ENCODE peak calls at places on chromosomes 6 and 20, in ten cellular contexts. One of them, this sample, is unnamed.
A peak's percentile ranks its signal among the peaks of the same experiment; 100 is the strongest.

GRCh38 chr6:351867-352289 is 39.7 kb upstream of the IRF4 start:
- DNase-seq in GM12865: no peak
- DNase-seq in SK-N-SH: no peak
- DNase-seq in hepatocyte: no peak
- DNase-seq in gastrocnemius medialis: no peak
- DNase-seq in suprapubic skin: no peak
- DNase-seq in left ventricle myocardium inferior: no peak
- DNase-seq in cardiac fibroblast: no peak
- DNase-seq in testis: no peak
- DNase-seq in tibial artery: no peak
- DNase-seq in this sample: no peak

GRCh38 chr20:47576516-47577033 is 74.9 kb downstream of the NCOA3 start:
- DNase-seq in SK-N-SH: peak; percentile 72
- DNase-seq in testis: peak; percentile 28
- DNase-seq in hepatocyte: peak; percentile 79
- DNase-seq in tibial artery: peak; percentile 57
- DNase-seq in gastrocnemius medialis: peak; percentile 34
- DNase-seq in GM12865: peak; percentile 68
- DNase-seq in cardiac fibroblast: peak; percentile 88
- DNase-seq in suprapubic skin: no peak
- DNase-seq in left ventricle myocardium inferior: peak; percentile 42
- DNase-seq in this sample: no peak

GRCh38 chr6:141562181-141562800 is 570.4 kb upstream of the GJE1 start:
- DNase-seq in left ventricle myocardium inferior: peak; percentile 29
- DNase-seq in gastrocnemius medialis: no peak
- DNase-seq in cardiac fibroblast: no peak
- DNase-seq in SK-N-SH: peak; percentile 2
- DNase-seq in suprapubic skin: peak; percentile 53
- DNase-seq in tibial artery: no peak
- DNase-seq in testis: peak; percentile 25
- DNase-seq in hepatocyte: peak; percentile 8
- DNase-seq in GM12865: peak; percentile 9
- DNase-seq in this sample: peak; percentile 19

GRCh38 chr6:137680678-137681346 is 186.2 kb upstream of the TNFAIP3 start:
- DNase-seq in GM12865: peak; percentile 60
- DNase-seq in testis: no peak
- DNase-seq in SK-N-SH: no peak
- DNase-seq in tibial artery: no peak
- DNase-seq in cardiac fibroblast: peak; percentile 53
- DNase-seq in gastrocnemius medialis: no peak
- DNase-seq in suprapubic skin: no peak
- DNase-seq in hepatocyte: no peak
- DNase-seq in left ventricle myocardium inferior: no peak
- DNase-seq in this sample: no peak

GRCh38 chr6:156154896-156155295 is 622.3 kb upstream of the ARID1B start:
- DNase-seq in gastrocnemius medialis: no peak
- DNase-seq in tibial artery: no peak
- DNase-seq in GM12865: no peak
- DNase-seq in left ventricle myocardium inferior: no peak
- DNase-seq in hepatocyte: no peak
- DNase-seq in SK-N-SH: no peak
- DNase-seq in cardiac fibroblast: no peak
- DNase-seq in testis: no peak
- DNase-seq in suprapubic skin: no peak
- DNase-seq in this sample: no peak

GRCh38 chr6:45445749-45446454 is 68.2 kb upstream of the SUPT3H start:
- DNase-seq in testis: peak; percentile 20
- DNase-seq in tibial artery: peak; percentile 80
- DNase-seq in suprapubic skin: peak; percentile 70
- DNase-seq in hepatocyte: peak; percentile 91
- DNase-seq in SK-N-SH: peak; percentile 1
- DNase-seq in GM12865: peak; percentile 6
- DNase-seq in cardiac fibroblast: peak; percentile 99
- DNase-seq in left ventricle myocardium inferior: peak; percentile 59
- DNase-seq in gastrocnemius medialis: peak; percentile 73
- DNase-seq in this sample: peak; percentile 59

GRCh38 chr6:143940011-143940597 is 68.0 kb downstream of the PLAGL1 start:
- DNase-seq in left ventricle myocardium inferior: no peak
- DNase-seq in GM12865: peak; percentile 84
- DNase-seq in SK-N-SH: peak; percentile 63
- DNase-seq in cardiac fibroblast: peak; percentile 64
- DNase-seq in gastrocnemius medialis: no peak
- DNase-seq in hepatocyte: peak; percentile 73
- DNase-seq in tibial artery: no peak
- DNase-seq in testis: peak; percentile 40
- DNase-seq in suprapubic skin: no peak
- DNase-seq in this sample: no peak

GRCh38 chr6:25582101-25582500 is 69.9 kb upstream of the SCGN start:
- DNase-seq in gastrocnemius medialis: no peak
- DNase-seq in left ventricle myocardium inferior: no peak
- DNase-seq in hepatocyte: peak; percentile 30
- DNase-seq in GM12865: no peak
- DNase-seq in testis: no peak
- DNase-seq in suprapubic skin: no peak
- DNase-seq in cardiac fibroblast: no peak
- DNase-seq in SK-N-SH: no peak
- DNase-seq in tibial artery: no peak
- DNase-seq in this sample: no peak

GRCh38 chr6:112332274-112332673 is 14.9 kb upstream of the RFPL4B start:
- DNase-seq in tibial artery: no peak
- DNase-seq in gastrocnemius medialis: no peak
- DNase-seq in testis: no peak
- DNase-seq in left ventricle myocardium inferior: no peak
- DNase-seq in SK-N-SH: no peak
- DNase-seq in suprapubic skin: no peak
- DNase-seq in hepatocyte: no peak
- DNase-seq in GM12865: no peak
- DNase-seq in cardiac fibroblast: no peak
- DNase-seq in this sample: no peak

GRCh38 chr6:37850243-37850642 is 30.7 kb downstream of the ZFAND3 start:
- DNase-seq in tibial artery: no peak
- DNase-seq in SK-N-SH: no peak
- DNase-seq in left ventricle myocardium inferior: no peak
- DNase-seq in hepatocyte: no peak
- DNase-seq in GM12865: no peak
- DNase-seq in gastrocnemius medialis: no peak
- DNase-seq in suprapubic skin: no peak
- DNase-seq in testis: no peak
- DNase-seq in cardiac fibroblast: no peak
- DNase-seq in this sample: no peak

GRCh38 chr6:4451718-4452117 is 316.3 kb upstream of the ECI2 start:
- DNase-seq in GM12865: no peak
- DNase-seq in suprapubic skin: no peak
- DNase-seq in left ventricle myocardium inferior: no peak
- DNase-seq in tibial artery: no peak
- DNase-seq in hepatocyte: no peak
- DNase-seq in cardiac fibroblast: no peak
- DNase-seq in testis: no peak
- DNase-seq in gastrocnemius medialis: no peak
- DNase-seq in SK-N-SH: no peak
- DNase-seq in this sample: no peak

GRCh38 chr6:46410330-46410953 is 80.8 kb downstream of the RCAN2 start:
- DNase-seq in gastrocnemius medialis: peak; percentile 28
- DNase-seq in cardiac fibroblast: peak; percentile 74
- DNase-seq in GM12865: peak; percentile 57
- DNase-seq in suprapubic skin: no peak
- DNase-seq in tibial artery: peak; percentile 22
- DNase-seq in left ventricle myocardium inferior: no peak
- DNase-seq in hepatocyte: peak; percentile 49
- DNase-seq in SK-N-SH: peak; percentile 34
- DNase-seq in testis: peak; percentile 45
- DNase-seq in this sample: no peak

GRCh38 chr20:3406481-3407425 is 716 bp downstream of the DNAAF9 start:
- DNase-seq in SK-N-SH: peak; percentile 57
- DNase-seq in GM12865: no peak
- DNase-seq in testis: peak; percentile 54
- DNase-seq in left ventricle myocardium inferior: no peak
- DNase-seq in gastrocnemius medialis: peak; percentile 25
- DNase-seq in hepatocyte: peak; percentile 76
- DNase-seq in cardiac fibroblast: peak; percentile 56
- DNase-seq in tibial artery: peak; percentile 45
- DNase-seq in suprapubic skin: peak; percentile 85
- DNase-seq in this sample: peak; percentile 75

GRCh38 chr20:62141397-62142251 is 1.6 kb downstream of the PSMA7 start:
- DNase-seq in hepatocyte: peak; percentile 59
- DNase-seq in left ventricle myocardium inferior: no peak
- DNase-seq in suprapubic skin: no peak
- DNase-seq in GM12865: peak; percentile 25
- DNase-seq in testis: no peak
- DNase-seq in cardiac fibroblast: peak; percentile 29
- DNase-seq in gastrocnemius medialis: peak; percentile 69
- DNase-seq in SK-N-SH: peak; percentile 59
- DNase-seq in tibial artery: no peak
- DNase-seq in this sample: no peak

GRCh38 chr6:151400473-151400872 is 9.1 kb upstream of the ZBTB2 start:
- DNase-seq in SK-N-SH: no peak
- DNase-seq in tibial artery: no peak
- DNase-seq in GM12865: no peak
- DNase-seq in left ventricle myocardium inferior: no peak
- DNase-seq in hepatocyte: no peak
- DNase-seq in cardiac fibroblast: no peak
- DNase-seq in suprapubic skin: no peak
- DNase-seq in gastrocnemius medialis: no peak
- DNase-seq in testis: no peak
- DNase-seq in this sample: no peak

GRCh38 chr6:108781419-108782110 is 66.7 kb upstream of the ARMC2 start:
- DNase-seq in GM12865: no peak
- DNase-seq in suprapubic skin: no peak
- DNase-seq in tibial artery: peak; percentile 37
- DNase-seq in testis: peak; percentile 56
- DNase-seq in cardiac fibroblast: no peak
- DNase-seq in gastrocnemius medialis: no peak
- DNase-seq in SK-N-SH: no peak
- DNase-seq in left ventricle myocardium inferior: no peak
- DNase-seq in hepatocyte: no peak
- DNase-seq in this sample: no peak
- H3K4me3 ChIP-seq in GM12865: no peak overlapping the region
- H3K4me3 ChIP-seq in suprapubic skin: peak overlapping the region; percentile 44
- H3K4me3 ChIP-seq in tibial artery: peak overlapping the region; percentile 49
- H3K4me3 ChIP-seq in testis: peak overlapping the region; percentile 51
- H3K4me3 ChIP-seq in cardiac fibroblast: peak overlapping the region; percentile 39
- H3K4me3 ChIP-seq in gastrocnemius medialis: peak overlapping the region; percentile 68
- H3K4me3 ChIP-seq in SK-N-SH: peak overlapping the region; percentile 43
- H3K4me3 ChIP-seq in left ventricle myocardium inferior: peak overlapping the region; percentile 68
- H3K4me3 ChIP-seq in hepatocyte: peak overlapping the region; percentile 39
- H3K4me3 ChIP-seq in this sample: peak overlapping the region; percentile 65

GRCh38 chr20:57161478-57162194 is 104.8 kb downstream of the BMP7 start:
- DNase-seq in left ventricle myocardium inferior: peak; percentile 44
- DNase-seq in gastrocnemius medialis: no peak
- DNase-seq in suprapubic skin: no peak
- DNase-seq in tibial artery: no peak
- DNase-seq in SK-N-SH: no peak
- DNase-seq in GM12865: no peak
- DNase-seq in hepatocyte: no peak
- DNase-seq in testis: no peak
- DNase-seq in cardiac fibroblast: no peak
- DNase-seq in this sample: no peak
- TF ChIP-seq CTCF in left ventricle myocardium inferior: no peak
- TF ChIP-seq CTCF in gastrocnemius medialis: no peak
- TF ChIP-seq CTCF in suprapubic skin: no peak
- TF ChIP-seq CTCF in tibial artery: no peak
- TF ChIP-seq CTCF in SK-N-SH: no peak
- TF ChIP-seq CTCF in GM12865: no peak
- TF ChIP-seq CTCF in hepatocyte: no peak
- TF ChIP-seq CTCF in testis: no peak
- TF ChIP-seq CTCF in cardiac fibroblast: no peak
- TF ChIP-seq CTCF in this sample: no peak

DNA sequence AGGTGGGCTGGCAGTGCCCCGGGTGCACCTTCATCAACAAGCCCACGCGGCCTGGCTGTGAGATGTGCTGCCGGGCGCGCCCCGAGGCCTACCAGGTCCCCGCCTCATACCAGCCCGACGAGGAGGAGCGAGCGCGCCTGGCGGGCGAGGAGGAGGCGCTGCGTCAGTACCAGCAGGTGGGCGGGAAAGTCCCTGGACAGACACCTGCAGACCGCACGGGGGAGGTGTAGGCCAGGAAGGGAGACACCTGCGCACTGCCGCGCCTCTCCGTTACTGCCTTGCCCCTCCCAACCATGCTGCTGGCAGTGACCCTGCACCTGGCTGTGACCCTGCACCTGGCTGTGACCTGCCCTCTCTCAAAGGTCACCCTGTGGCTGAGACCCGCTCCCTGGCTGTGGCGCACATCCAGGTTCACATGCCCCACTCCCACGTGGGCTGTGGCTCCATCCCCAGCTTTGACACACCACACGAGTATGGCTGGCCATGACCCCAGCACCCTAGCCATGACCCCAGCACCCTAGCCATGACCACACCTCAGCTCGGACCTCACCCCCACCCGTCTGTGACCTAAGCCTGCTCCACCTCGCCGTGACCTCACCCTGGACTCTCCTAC is 11.6 kb downstream of the RBCK1 start:
- DNase-seq in cardiac fibroblast: no peak
- DNase-seq in testis: no peak
- DNase-seq in SK-N-SH: no peak
- DNase-seq in GM12865: no peak
- DNase-seq in hepatocyte: no peak
- DNase-seq in gastrocnemius medialis: no peak
- DNase-seq in left ventricle myocardium inferior: no peak
- DNase-seq in tibial artery: no peak
- DNase-seq in suprapubic skin: no peak
- DNase-seq in this sample: no peak
- H3K4me3 ChIP-seq in cardiac fibroblast: no peak overlapping the region
- H3K4me3 ChIP-seq in testis: no peak overlapping the region
- H3K4me3 ChIP-seq in SK-N-SH: no peak overlapping the region
- H3K4me3 ChIP-seq in GM12865: no peak overlapping the region
- H3K4me3 ChIP-seq in hepatocyte: no peak overlapping the region
- H3K4me3 ChIP-seq in gastrocnemius medialis: no peak overlapping the region
- H3K4me3 ChIP-seq in left ventricle myocardium inferior: no peak overlapping the region
- H3K4me3 ChIP-seq in tibial artery: no peak overlapping the region
- H3K4me3 ChIP-seq in suprapubic skin: no peak overlapping the region
- H3K4me3 ChIP-seq in this sample: no peak overlapping the region

DNA sequence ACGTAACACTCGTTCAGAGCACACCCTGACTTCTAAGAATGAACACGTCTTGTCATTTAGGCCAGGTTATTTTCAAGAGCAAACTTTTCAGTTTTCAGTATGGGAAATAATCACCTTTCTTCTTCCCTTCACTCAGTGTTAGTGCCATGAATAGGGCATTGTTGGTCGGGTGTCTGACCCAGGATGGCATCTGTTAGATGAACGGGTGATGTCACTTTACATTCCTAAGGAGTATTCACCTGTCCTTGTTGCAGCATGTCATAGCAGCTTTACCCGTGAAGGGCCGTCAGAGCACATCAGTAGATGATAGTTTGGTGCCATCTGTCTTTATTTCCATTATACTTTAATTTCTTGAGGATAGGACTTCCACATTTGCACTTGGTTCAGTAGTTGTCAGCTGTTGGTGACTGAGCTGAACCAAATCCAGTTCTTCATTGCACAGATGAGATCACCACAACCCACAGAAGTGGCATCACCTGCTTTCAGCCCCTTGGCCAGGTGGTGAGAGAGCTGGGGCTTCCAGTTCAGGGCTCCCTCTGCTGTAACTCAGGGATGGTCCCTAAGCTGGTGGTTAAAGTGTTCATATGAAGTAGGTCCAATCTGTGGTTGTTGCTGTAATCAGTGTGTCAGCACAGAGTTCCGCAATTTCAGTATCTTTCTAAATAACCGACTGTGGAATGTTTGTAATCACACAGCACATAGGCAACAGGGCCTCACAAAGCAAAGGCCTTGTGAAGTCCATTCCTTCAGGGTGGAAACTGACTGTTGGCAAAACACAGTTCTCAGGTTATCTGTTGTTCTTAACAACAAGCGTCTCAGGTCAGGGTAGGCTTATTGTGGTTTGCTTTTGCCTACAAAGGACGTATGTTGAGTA is 68.2 kb downstream of the FAM120B start:
- DNase-seq in testis: no peak
- DNase-seq in cardiac fibroblast: peak; percentile 57
- DNase-seq in gastrocnemius medialis: no peak
- DNase-seq in hepatocyte: no peak
- DNase-seq in suprapubic skin: no peak
- DNase-seq in GM12865: no peak
- DNase-seq in SK-N-SH: no peak
- DNase-seq in left ventricle myocardium inferior: no peak
- DNase-seq in tibial artery: no peak
- DNase-seq in this sample: no peak
- TF ChIP-seq CTCF in testis: no peak
- TF ChIP-seq CTCF in cardiac fibroblast: no peak
- TF ChIP-seq CTCF in gastrocnemius medialis: no peak
- TF ChIP-seq CTCF in hepatocyte: no peak
- TF ChIP-seq CTCF in suprapubic skin: no peak
- TF ChIP-seq CTCF in GM12865: no peak
- TF ChIP-seq CTCF in SK-N-SH: no peak
- TF ChIP-seq CTCF in left ventricle myocardium inferior: no peak
- TF ChIP-seq CTCF in tibial artery: no peak
- TF ChIP-seq CTCF in this sample: no peak

This sample was measured in psoas muscle.